ENCODE peak calls at places on chromosomes 7 and 10, in five cellular contexts. One of them, this sample, is unnamed.
A peak's percentile ranks its signal among the peaks of the same experiment; 100 is the strongest.

GRCh38 chr10:29710128-29710527 is 75.4 kb upstream of the SVIL start:
- DNase-seq in astrocyte of the spinal cord: no peak
- DNase-seq in brain microvascular endothelial cell: no peak
- DNase-seq in fibroblast of lung: no peak
- DNase-seq in NB4: no peak
- DNase-seq in this sample: no peak

GRCh38 chr10:58775960-58776574 is 263.4 kb downstream of the BICC1 start:
- DNase-seq in astrocyte of the spinal cord: peak; percentile 49
- DNase-seq in fibroblast of lung: peak; percentile 90
- DNase-seq in brain microvascular endothelial cell: peak; percentile 84
- DNase-seq in NB4: no peak
- DNase-seq in this sample: peak; percentile 81

GRCh38 chr10:42950606-42951485 is 126.0 kb upstream of the RET start:
- DNase-seq in astrocyte of the spinal cord: no peak
- DNase-seq in fibroblast of lung: no peak
- DNase-seq in NB4: no peak
- DNase-seq in brain microvascular endothelial cell: no peak
- DNase-seq in this sample: no peak

GRCh38 chr7:55588379-55588699 is 16.0 kb upstream of the VOPP1 start:
- DNase-seq in astrocyte of the spinal cord: no peak
- DNase-seq in NB4: no peak
- DNase-seq in fibroblast of lung: no peak
- DNase-seq in brain microvascular endothelial cell: no peak
- DNase-seq in this sample: no peak

GRCh38 chr7:97342512-97342911 is 225.0 kb downstream of the SDHAF3 start:
- DNase-seq in brain microvascular endothelial cell: no peak
- DNase-seq in fibroblast of lung: no peak
- DNase-seq in NB4: no peak
- DNase-seq in astrocyte of the spinal cord: no peak
- DNase-seq in this sample: no peak

GRCh38 chr10:10911471-10911921 is 106.2 kb upstream of the CELF2 start:
- DNase-seq in fibroblast of lung: peak; percentile 97
- DNase-seq in NB4: no peak
- DNase-seq in astrocyte of the spinal cord: peak; percentile 89
- DNase-seq in brain microvascular endothelial cell: peak; percentile 90
- DNase-seq in this sample: peak; percentile 92

GRCh38 chr10:27530477-27530876 is 26.4 kb downstream of the RAB18 start:
- DNase-seq in fibroblast of lung: no peak
- DNase-seq in brain microvascular endothelial cell: no peak
- DNase-seq in astrocyte of the spinal cord: no peak
- DNase-seq in NB4: no peak
- DNase-seq in this sample: no peak

GRCh38 chr7:157377436-157378124 is 40.8 kb downstream of the DNAJB6 start:
- DNase-seq in fibroblast of lung: no peak
- DNase-seq in astrocyte of the spinal cord: no peak
- DNase-seq in brain microvascular endothelial cell: no peak
- DNase-seq in NB4: no peak
- DNase-seq in this sample: no peak

GRCh38 chr7:33392143-33392542 is 262.8 kb downstream of the BBS9 start:
- DNase-seq in brain microvascular endothelial cell: no peak
- DNase-seq in fibroblast of lung: no peak
- DNase-seq in astrocyte of the spinal cord: no peak
- DNase-seq in NB4: no peak
- DNase-seq in this sample: no peak

GRCh38 chr10:34729619-34730018 is 85.5 kb downstream of the PARD3 start:
- DNase-seq in astrocyte of the spinal cord: no peak
- DNase-seq in NB4: no peak
- DNase-seq in brain microvascular endothelial cell: no peak
- DNase-seq in fibroblast of lung: no peak
- DNase-seq in this sample: no peak

GRCh38 chr7:89023146-89023545 is 227.6 kb upstream of the TEX47 start:
- DNase-seq in fibroblast of lung: peak; percentile 21
- DNase-seq in astrocyte of the spinal cord: peak; percentile 30
- DNase-seq in NB4: no peak
- DNase-seq in brain microvascular endothelial cell: no peak
- DNase-seq in this sample: peak; percentile 42

DNA sequence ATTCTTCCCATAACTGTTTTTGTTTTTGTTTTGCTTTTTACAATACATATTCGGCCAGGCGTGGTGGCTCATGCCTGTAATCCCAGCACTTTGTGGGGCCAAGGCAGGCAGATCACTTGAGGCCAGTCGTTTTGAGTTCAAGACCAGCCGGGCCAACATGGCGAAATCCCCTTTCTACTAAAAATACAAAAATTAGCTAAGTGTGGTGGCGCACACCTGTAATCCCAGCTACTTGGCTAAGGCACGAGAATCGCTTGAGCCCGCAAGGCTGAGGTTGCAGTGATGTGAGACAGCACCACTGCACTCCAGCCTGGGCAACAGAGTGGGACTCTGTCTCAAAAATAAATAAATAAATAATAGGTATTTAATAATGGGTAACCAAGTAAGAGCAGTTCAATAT is 2.3 kb downstream of the TM9SF3 start:
- DNase-seq in fibroblast of lung: no peak
- DNase-seq in NB4: no peak
- DNase-seq in astrocyte of the spinal cord: no peak
- DNase-seq in brain microvascular endothelial cell: no peak
- DNase-seq in this sample: no peak
- H3K4me3 ChIP-seq in fibroblast of lung: no peak overlapping the region
- H3K4me3 ChIP-seq in NB4: peak overlapping the region; percentile 94
- H3K4me3 ChIP-seq in astrocyte of the spinal cord: no peak overlapping the region
- H3K4me3 ChIP-seq in brain microvascular endothelial cell: no peak overlapping the region
- H3K4me3 ChIP-seq in this sample: no peak overlapping the region

GRCh38 chr7:135993950-135994349 is 16.8 kb upstream of the MTPN start:
- DNase-seq in NB4: no peak
- DNase-seq in fibroblast of lung: no peak
- DNase-seq in astrocyte of the spinal cord: no peak
- DNase-seq in brain microvascular endothelial cell: no peak
- DNase-seq in this sample: no peak
- TF ChIP-seq CTCF in NB4: no peak
- TF ChIP-seq CTCF in fibroblast of lung: no peak
- TF ChIP-seq CTCF in astrocyte of the spinal cord: no peak
- TF ChIP-seq CTCF in brain microvascular endothelial cell: no peak
- TF ChIP-seq CTCF in this sample: no peak

DNA sequence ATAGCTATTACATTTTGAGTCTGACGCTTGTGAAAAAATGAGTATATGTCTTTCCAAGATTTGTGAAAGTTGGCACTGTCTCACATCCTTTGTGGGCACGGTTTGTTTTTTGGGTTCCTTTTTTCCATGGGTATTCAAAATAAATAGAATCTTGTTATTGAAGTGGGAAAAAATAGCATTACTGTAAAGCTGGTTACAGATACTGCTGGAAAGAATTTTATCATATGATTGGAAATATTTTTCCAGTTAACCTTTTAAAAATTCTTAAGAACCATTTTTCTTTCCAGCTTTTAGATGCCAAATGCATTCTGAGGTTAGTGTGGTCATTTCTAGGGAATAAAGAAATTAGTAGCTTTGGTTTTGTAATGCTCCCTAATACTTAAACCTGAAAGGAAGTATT is 11.4 kb downstream of the NET1 start:
- DNase-seq in fibroblast of lung: peak; percentile 72
- DNase-seq in brain microvascular endothelial cell: no peak
- DNase-seq in astrocyte of the spinal cord: no peak
- DNase-seq in NB4: no peak
- DNase-seq in this sample: no peak
- H3K4me3 ChIP-seq in fibroblast of lung: no peak overlapping the region
- H3K4me3 ChIP-seq in brain microvascular endothelial cell: no peak overlapping the region
- H3K4me3 ChIP-seq in astrocyte of the spinal cord: no peak overlapping the region
- H3K4me3 ChIP-seq in NB4: no peak overlapping the region
- H3K4me3 ChIP-seq in this sample: no peak overlapping the region

DNA sequence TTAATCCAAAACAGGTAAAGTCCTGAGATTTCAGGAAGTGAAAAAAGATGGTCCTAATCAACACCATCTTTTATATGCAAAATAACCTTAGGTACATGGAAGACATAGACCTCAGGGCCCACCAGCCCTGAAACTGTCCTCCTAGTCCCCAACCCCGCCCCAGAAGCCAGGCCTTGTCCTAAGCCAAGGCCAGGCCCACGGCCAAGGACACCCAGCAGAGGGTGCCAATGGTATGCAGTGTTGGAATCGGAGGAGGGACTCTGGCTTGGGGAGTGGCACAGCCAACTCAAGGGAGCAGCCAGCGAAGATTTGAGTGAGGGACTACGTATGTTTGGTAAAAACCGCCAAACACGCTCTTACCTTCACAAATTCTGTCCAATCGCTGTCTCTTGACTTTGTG is 96.7 kb downstream of the ZRANB1 start:
- DNase-seq in NB4: peak; percentile 30
- DNase-seq in astrocyte of the spinal cord: no peak
- DNase-seq in fibroblast of lung: no peak
- DNase-seq in brain microvascular endothelial cell: no peak
- DNase-seq in this sample: no peak
- TF ChIP-seq CTCF in NB4: no peak
- TF ChIP-seq CTCF in astrocyte of the spinal cord: peak; percentile 19
- TF ChIP-seq CTCF in fibroblast of lung: no peak
- TF ChIP-seq CTCF in brain microvascular endothelial cell: peak; percentile 42
- TF ChIP-seq CTCF in this sample: peak; percentile 34

GRCh38 chr10:114634607-114634974 is 23.5 kb downstream of the ABLIM1 start:
- DNase-seq in brain microvascular endothelial cell: peak; percentile 96
- DNase-seq in astrocyte of the spinal cord: peak; percentile 92
- DNase-seq in fibroblast of lung: peak; percentile 96
- DNase-seq in NB4: no peak
- DNase-seq in this sample: peak; percentile 89

GRCh38 chr10:114635101-114635500 is 23.0 kb downstream of the ABLIM1 start:
- DNase-seq in astrocyte of the spinal cord: no peak
- DNase-seq in NB4: no peak
- DNase-seq in fibroblast of lung: peak; percentile 65
- DNase-seq in brain microvascular endothelial cell: peak; percentile 33
- DNase-seq in this sample: no peak

GRCh38 chr10:114631678-114632417 is 26.2 kb downstream of the ABLIM1 start:
- DNase-seq in astrocyte of the spinal cord: peak; percentile 42
- DNase-seq in fibroblast of lung: peak; percentile 45
- DNase-seq in NB4: peak; percentile 31
- DNase-seq in brain microvascular endothelial cell: no peak
- DNase-seq in this sample: no peak

GRCh38 chr10:114631090-114631677 is 26.9 kb downstream of the ABLIM1 start:
- DNase-seq in fibroblast of lung: no peak
- DNase-seq in NB4: no peak
- DNase-seq in astrocyte of the spinal cord: no peak
- DNase-seq in brain microvascular endothelial cell: no peak
- DNase-seq in this sample: no peak

GRCh38 chr10:114632869-114633715 is 25.0 kb downstream of the ABLIM1 start:
- DNase-seq in fibroblast of lung: peak; percentile 98
- DNase-seq in brain microvascular endothelial cell: peak; percentile 89
- DNase-seq in astrocyte of the spinal cord: peak; percentile 88
- DNase-seq in NB4: no peak
- DNase-seq in this sample: peak; percentile 78
- H3K4me3 ChIP-seq in fibroblast of lung: peak overlapping the region; percentile 59
- H3K4me3 ChIP-seq in brain microvascular endothelial cell: no peak overlapping the region
- H3K4me3 ChIP-seq in astrocyte of the spinal cord: no peak overlapping the region
- H3K4me3 ChIP-seq in NB4: no peak overlapping the region
- H3K4me3 ChIP-seq in this sample: no peak overlapping the region

GRCh38 chr10:13053794-13054462 is 46.0 kb upstream of the OPTN start:
- DNase-seq in NB4: no peak
- DNase-seq in fibroblast of lung: no peak
- DNase-seq in brain microvascular endothelial cell: no peak
- DNase-seq in astrocyte of the spinal cord: no peak
- DNase-seq in this sample: no peak

GRCh38 chr10:13051126-13051694 is 48.8 kb upstream of the OPTN start:
- DNase-seq in fibroblast of lung: no peak
- DNase-seq in astrocyte of the spinal cord: no peak
- DNase-seq in brain microvascular endothelial cell: no peak
- DNase-seq in NB4: no peak
- DNase-seq in this sample: no peak

GRCh38 chr10:13054844-13055243 is 45.1 kb upstream of the OPTN start:
- DNase-seq in brain microvascular endothelial cell: no peak
- DNase-seq in astrocyte of the spinal cord: no peak
- DNase-seq in fibroblast of lung: no peak
- DNase-seq in NB4: peak; percentile 86
- DNase-seq in this sample: peak; percentile 63

GRCh38 chr10:13056461-13057077 is 43.4 kb upstream of the OPTN start:
- DNase-seq in fibroblast of lung: peak; percentile 12
- DNase-seq in brain microvascular endothelial cell: peak; percentile 29
- DNase-seq in astrocyte of the spinal cord: peak; percentile 25
- DNase-seq in NB4: no peak
- DNase-seq in this sample: peak; percentile 63
- TF ChIP-seq CTCF in fibroblast of lung: peak; percentile 44
- TF ChIP-seq CTCF in brain microvascular endothelial cell: peak; percentile 67
- TF ChIP-seq CTCF in astrocyte of the spinal cord: peak; percentile 54
- TF ChIP-seq CTCF in NB4: peak; percentile 15
- TF ChIP-seq CTCF in this sample: peak; percentile 85